ENCODE peak calls at places on chromosomes 1 and 21, in six cellular contexts. One of them, this sample, is unnamed.

GRCh38 chr1:234722904-234723588 is 113.1 kb upstream of the IRF2BP2 start:
- DNase-seq in lung: peak; percentile 64
- DNase-seq in CD8-positive, alpha-beta T cell: peak; percentile 40
- DNase-seq in heart left ventricle: peak; percentile 79
- DNase-seq in GM06990: no peak
- DNase-seq in suprapubic skin: peak; percentile 92
- DNase-seq in this sample: peak; percentile 49

GRCh38 chr1:223077434-223077833 is 65.6 kb downstream of the TLR5 start:
- DNase-seq in lung: no peak
- DNase-seq in CD8-positive, alpha-beta T cell: no peak
- DNase-seq in heart left ventricle: peak; percentile 60
- DNase-seq in GM06990: no peak
- DNase-seq in suprapubic skin: no peak
- DNase-seq in this sample: no peak

GRCh38 chr21:42515708-42516502 is 2.3 kb downstream of the SLC37A1 start:
- DNase-seq in lung: peak; percentile 77
- DNase-seq in CD8-positive, alpha-beta T cell: no peak
- DNase-seq in heart left ventricle: no peak
- DNase-seq in GM06990: no peak
- DNase-seq in suprapubic skin: peak; percentile 75
- DNase-seq in this sample: no peak

GRCh38 chr1:229197225-229197677 is 73.7 kb upstream of the RAB4A start:
- DNase-seq in lung: no peak
- DNase-seq in CD8-positive, alpha-beta T cell: no peak
- DNase-seq in heart left ventricle: no peak
- DNase-seq in GM06990: no peak
- DNase-seq in suprapubic skin: no peak
- DNase-seq in this sample: no peak

GRCh38 chr1:229714964-229715603 is 89.0 kb downstream of the URB2 start:
- DNase-seq in lung: no peak
- DNase-seq in CD8-positive, alpha-beta T cell: no peak
- DNase-seq in heart left ventricle: no peak
- DNase-seq in GM06990: no peak
- DNase-seq in suprapubic skin: no peak
- DNase-seq in this sample: no peak

GRCh38 chr1:23384312-23385058 is 14.8 kb upstream of the ZNF436 start:
- DNase-seq in lung: no peak
- DNase-seq in CD8-positive, alpha-beta T cell: no peak
- DNase-seq in heart left ventricle: no peak
- DNase-seq in GM06990: no peak
- DNase-seq in suprapubic skin: no peak
- DNase-seq in this sample: no peak

GRCh38 chr1:84353665-84354064 is 44.6 kb upstream of the DNASE2B start:
- DNase-seq in lung: no peak
- DNase-seq in CD8-positive, alpha-beta T cell: no peak
- DNase-seq in heart left ventricle: no peak
- DNase-seq in GM06990: no peak
- DNase-seq in suprapubic skin: no peak
- DNase-seq in this sample: no peak

GRCh38 chr21:33870768-33871167 is 44.8 kb downstream of the ATP5PO start:
- DNase-seq in lung: no peak
- DNase-seq in CD8-positive, alpha-beta T cell: no peak
- DNase-seq in heart left ventricle: no peak
- DNase-seq in GM06990: no peak
- DNase-seq in suprapubic skin: no peak
- DNase-seq in this sample: no peak

GRCh38 chr1:197303463-197303862 is 35.4 kb downstream of the CRB1 start:
- DNase-seq in lung: no peak
- DNase-seq in CD8-positive, alpha-beta T cell: no peak
- DNase-seq in heart left ventricle: no peak
- DNase-seq in GM06990: no peak
- DNase-seq in suprapubic skin: no peak
- DNase-seq in this sample: no peak

GRCh38 chr1:159802060-159802459 is at the start of gene FCRL6:
- DNase-seq in lung: no peak
- DNase-seq in CD8-positive, alpha-beta T cell: no peak
- DNase-seq in heart left ventricle: no peak
- DNase-seq in GM06990: no peak
- DNase-seq in suprapubic skin: no peak
- DNase-seq in this sample: no peak

GRCh38 chr1:180632326-180633088 is 685 bp downstream of the XPR1 start:
- DNase-seq in lung: peak; percentile 63
- DNase-seq in CD8-positive, alpha-beta T cell: peak; percentile 31
- DNase-seq in heart left ventricle: peak; percentile 69
- DNase-seq in GM06990: no peak
- DNase-seq in suprapubic skin: peak; percentile 85
- DNase-seq in this sample: peak; percentile 74

GRCh38 chr1:12495725-12496124 is 122.3 kb downstream of the DHRS3 start:
- DNase-seq in lung: no peak
- DNase-seq in CD8-positive, alpha-beta T cell: no peak
- DNase-seq in heart left ventricle: peak; percentile 52
- DNase-seq in GM06990: no peak
- DNase-seq in suprapubic skin: no peak
- DNase-seq in this sample: no peak

GRCh38 chr1:12112711-12113161 is 49.6 kb downstream of the TNFRSF8 start:
- DNase-seq in lung: no peak
- DNase-seq in CD8-positive, alpha-beta T cell: no peak
- DNase-seq in heart left ventricle: peak; percentile 41
- DNase-seq in GM06990: no peak
- DNase-seq in suprapubic skin: no peak
- DNase-seq in this sample: no peak

GRCh38 chr21:43923391-43923790 is 58.4 kb downstream of the AGPAT3 start:
- DNase-seq in lung: no peak
- DNase-seq in CD8-positive, alpha-beta T cell: no peak
- DNase-seq in heart left ventricle: no peak
- DNase-seq in GM06990: no peak
- DNase-seq in suprapubic skin: no peak
- DNase-seq in this sample: no peak

GRCh38 chr21:38363684-38364083 is 106.9 kb downstream of the KCNJ15 start:
- DNase-seq in lung: no peak
- DNase-seq in CD8-positive, alpha-beta T cell: no peak
- DNase-seq in heart left ventricle: no peak
- DNase-seq in GM06990: no peak
- DNase-seq in suprapubic skin: no peak
- DNase-seq in this sample: no peak

GRCh38 chr1:89832481-89833127 is 11.8 kb downstream of the LRRC8D start:
- DNase-seq in lung: no peak
- DNase-seq in CD8-positive, alpha-beta T cell: no peak
- DNase-seq in heart left ventricle: no peak
- DNase-seq in GM06990: no peak
- DNase-seq in suprapubic skin: no peak
- DNase-seq in this sample: no peak

GRCh38 chr1:8951246-8951645 is 5.6 kb downstream of the CA6 start:
- DNase-seq in lung: no peak
- DNase-seq in CD8-positive, alpha-beta T cell: no peak
- DNase-seq in heart left ventricle: no peak
- DNase-seq in GM06990: no peak
- DNase-seq in suprapubic skin: no peak
- DNase-seq in this sample: no peak

GRCh38 chr1:162385280-162385623 is 3.7 kb downstream of the C1orf226 start:
- DNase-seq in lung: no peak
- DNase-seq in CD8-positive, alpha-beta T cell: no peak
- DNase-seq in heart left ventricle: no peak
- DNase-seq in GM06990: no peak
- DNase-seq in suprapubic skin: peak; percentile 31
- DNase-seq in this sample: no peak

GRCh38 chr1:176719478-176719877 is 256.5 kb downstream of the PAPPA2 start:
- DNase-seq in lung: no peak
- DNase-seq in CD8-positive, alpha-beta T cell: no peak
- DNase-seq in heart left ventricle: no peak
- DNase-seq in GM06990: no peak
- DNase-seq in suprapubic skin: no peak
- DNase-seq in this sample: no peak

DNA sequence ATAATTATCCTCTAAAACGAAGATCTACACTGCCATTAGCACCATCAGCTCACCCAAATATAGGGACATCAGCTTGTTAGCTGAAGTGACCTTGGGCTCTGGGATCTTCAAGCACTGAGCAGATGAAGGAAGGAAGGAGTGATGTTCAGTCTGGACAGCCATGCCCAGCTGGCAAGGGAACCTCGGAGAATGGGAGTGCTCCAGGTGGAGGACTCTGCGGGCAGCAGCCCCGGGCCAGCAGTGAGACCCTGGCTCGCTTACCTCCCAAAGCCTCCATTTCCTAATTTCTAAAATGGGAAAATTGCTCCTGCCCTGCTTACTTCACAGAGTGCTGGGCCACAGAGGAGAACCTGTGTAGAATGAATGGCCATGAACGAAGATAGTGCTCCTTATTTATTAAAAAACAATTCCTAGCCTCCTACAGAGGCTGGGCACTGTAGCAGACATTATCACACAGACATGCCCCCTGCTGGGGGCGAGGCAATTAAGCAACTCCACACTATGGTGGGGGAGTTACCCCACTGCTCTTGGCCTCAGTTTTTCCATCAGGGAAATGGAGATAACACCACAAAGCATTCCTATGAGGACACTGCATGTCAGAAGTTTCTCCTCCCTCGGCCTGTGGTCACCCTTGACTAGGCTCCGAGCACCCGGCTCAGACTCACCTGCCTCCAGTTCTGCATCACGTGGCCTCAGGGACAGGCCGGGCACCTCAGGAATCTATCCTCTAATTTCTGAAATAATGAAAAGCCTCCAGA is 117.6 kb downstream of the KCNN3 start:
- DNase-seq in lung: no peak
- DNase-seq in CD8-positive, alpha-beta T cell: no peak
- DNase-seq in heart left ventricle: no peak
- DNase-seq in GM06990: no peak
- DNase-seq in suprapubic skin: no peak
- DNase-seq in this sample: no peak
- TF ChIP-seq CTCF in lung: no peak
- TF ChIP-seq CTCF in CD8-positive, alpha-beta T cell: no peak
- TF ChIP-seq CTCF in heart left ventricle: no peak
- TF ChIP-seq CTCF in GM06990: peak; percentile 41
- TF ChIP-seq CTCF in suprapubic skin: no peak
- TF ChIP-seq CTCF in this sample: no peak

GRCh38 chr1:37035828-37036666 is 1.7 kb upstream of the GRIK3 start:
- DNase-seq in lung: no peak
- DNase-seq in CD8-positive, alpha-beta T cell: no peak
- DNase-seq in heart left ventricle: no peak
- DNase-seq in GM06990: peak; percentile 30
- DNase-seq in suprapubic skin: no peak
- DNase-seq in this sample: peak; percentile 50
- TF ChIP-seq CTCF in lung: no peak
- TF ChIP-seq CTCF in CD8-positive, alpha-beta T cell: no peak
- TF ChIP-seq CTCF in heart left ventricle: no peak
- TF ChIP-seq CTCF in GM06990: no peak
- TF ChIP-seq CTCF in suprapubic skin: no peak
- TF ChIP-seq CTCF in this sample: no peak

DNA sequence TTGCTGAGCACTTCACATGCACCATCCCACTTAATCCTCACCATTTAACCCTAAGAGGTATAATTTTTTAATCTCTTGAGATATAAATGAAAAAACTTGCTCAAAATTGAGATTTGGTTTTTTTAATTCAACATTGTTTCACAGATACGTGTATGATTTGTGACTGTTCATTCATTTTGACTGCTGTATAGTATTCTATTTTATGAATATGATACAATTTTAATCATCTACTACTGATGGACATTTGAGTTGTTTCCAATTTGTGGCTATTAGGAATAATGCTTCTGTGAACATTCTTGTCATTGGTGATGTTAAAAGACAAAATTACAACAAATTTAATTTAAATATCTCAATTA is 617 bp upstream of the ZMYM6 start:
- DNase-seq in lung: no peak
- DNase-seq in CD8-positive, alpha-beta T cell: no peak
- DNase-seq in heart left ventricle: no peak
- DNase-seq in GM06990: no peak
- DNase-seq in suprapubic skin: no peak
- DNase-seq in this sample: no peak
- TF ChIP-seq CTCF in lung: no peak
- TF ChIP-seq CTCF in CD8-positive, alpha-beta T cell: no peak
- TF ChIP-seq CTCF in heart left ventricle: no peak
- TF ChIP-seq CTCF in GM06990: no peak
- TF ChIP-seq CTCF in suprapubic skin: no peak
- TF ChIP-seq CTCF in this sample: no peak

GRCh38 chr1:205211839-205212241 is 338 bp upstream of the DSTYK start:
- DNase-seq in lung: no peak
- DNase-seq in CD8-positive, alpha-beta T cell: no peak
- DNase-seq in heart left ventricle: no peak
- DNase-seq in GM06990: no peak
- DNase-seq in suprapubic skin: no peak
- DNase-seq in this sample: no peak

GRCh38 chr1:205208805-205209204 is 2.7 kb downstream of the DSTYK start:
- DNase-seq in lung: no peak
- DNase-seq in CD8-positive, alpha-beta T cell: no peak
- DNase-seq in heart left ventricle: no peak
- DNase-seq in GM06990: no peak
- DNase-seq in suprapubic skin: no peak
- DNase-seq in this sample: no peak

GRCh38 chr1:205214756-205215155 is 3.3 kb upstream of the DSTYK start:
- DNase-seq in lung: no peak
- DNase-seq in CD8-positive, alpha-beta T cell: no peak
- DNase-seq in heart left ventricle: no peak
- DNase-seq in GM06990: no peak
- DNase-seq in suprapubic skin: no peak
- DNase-seq in this sample: no peak

GRCh38 chr1:205216588-205216987 is 5.1 kb upstream of the DSTYK start:
- DNase-seq in lung: no peak
- DNase-seq in CD8-positive, alpha-beta T cell: no peak
- DNase-seq in heart left ventricle: no peak
- DNase-seq in GM06990: no peak
- DNase-seq in suprapubic skin: no peak
- DNase-seq in this sample: no peak

DNA sequence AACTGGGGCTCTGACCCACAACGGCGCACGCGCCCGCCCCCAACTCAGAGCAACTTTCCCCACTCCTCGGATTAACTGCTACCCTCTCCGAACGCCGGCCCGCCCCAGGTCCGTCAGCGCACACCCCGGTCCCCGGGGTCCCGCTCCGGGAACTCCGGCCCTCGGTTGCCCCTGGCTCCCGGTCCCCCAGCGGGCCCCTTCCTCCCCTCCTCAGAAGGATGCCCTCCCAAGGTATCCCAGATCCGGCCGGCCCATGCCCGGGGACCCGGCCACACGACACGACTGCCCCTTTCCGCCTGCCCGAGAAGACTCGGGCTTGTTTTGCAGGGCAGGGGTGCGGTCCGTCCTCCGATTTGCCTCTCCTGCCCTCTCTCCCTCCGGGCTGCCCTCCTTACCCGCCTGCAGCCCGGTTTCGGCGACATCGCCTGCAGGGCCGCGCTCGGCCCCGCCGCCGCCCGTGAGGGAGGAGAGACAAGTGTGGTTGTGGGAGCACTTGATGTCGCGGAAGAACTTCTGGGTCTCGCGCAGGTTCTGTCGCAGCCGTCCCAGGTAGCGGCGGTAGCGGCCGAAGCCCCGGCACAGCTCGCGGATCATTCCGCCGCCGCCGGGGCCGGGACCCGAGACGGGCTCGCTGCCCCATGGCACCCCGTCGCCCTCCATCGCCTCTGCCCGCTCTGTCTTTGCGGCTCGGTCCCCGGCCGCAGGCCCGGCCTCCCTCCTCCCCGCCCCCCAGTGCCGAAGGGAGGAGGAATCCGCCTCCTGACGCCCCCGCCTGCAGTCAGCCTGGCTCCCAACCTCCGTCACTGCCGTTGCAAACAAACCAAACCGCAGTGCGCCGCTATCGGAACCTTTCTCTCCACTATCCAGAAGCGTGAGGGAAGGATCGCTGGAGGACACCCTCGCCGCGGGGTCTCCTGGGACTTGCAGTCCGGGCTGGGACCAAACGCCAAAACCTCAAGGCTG is at the start of gene DSTYK:
- DNase-seq in lung: peak; percentile 94
- DNase-seq in CD8-positive, alpha-beta T cell: peak; percentile 83
- DNase-seq in heart left ventricle: peak; percentile 95
- DNase-seq in GM06990: peak; percentile 93
- DNase-seq in suprapubic skin: peak; percentile 98
- DNase-seq in this sample: peak; percentile 87
- TF ChIP-seq CTCF in lung: no peak
- TF ChIP-seq CTCF in CD8-positive, alpha-beta T cell: no peak
- TF ChIP-seq CTCF in heart left ventricle: no peak
- TF ChIP-seq CTCF in GM06990: no peak
- TF ChIP-seq CTCF in suprapubic skin: no peak
- TF ChIP-seq CTCF in this sample: no peak